ENCODE peak calls at places on chromosomes 5 and 9, in nine cellular contexts. W, G, H, F, N, S, O, V and U are unnamed samples.

GRCh38 chr5:74631088-74631960 is 9.2 kb downstream of the ENC1 start:
- DNase-seq in H (peak), N (no peak), V (no peak), F (no peak), S (peak), W (no peak), O (no peak), G (no peak), U (no peak)

GRCh38 chr9:1083325-1083913 is 33.3 kb downstream of the DMRT2 start:
- DNase-seq in N (no peak), G (peak), H (no peak), F (peak), S (peak), W (peak), O (no peak), V (peak), U (no peak)

GRCh38 chr5:71740015-71740753 is 21.1 kb downstream of the CARTPT start:
- DNase-seq in W (no peak), F (no peak), N (no peak), G (no peak), H (no peak), O (no peak), S (no peak), V (no peak), U (no peak)

GRCh38 chr9:115939065-115939765 is 214.4 kb upstream of the PAPPA start:
- DNase-seq in G (peak), F (no peak), O (no peak), N (no peak), W (no peak), V (no peak), S (no peak), H (peak), U (no peak)

GRCh38 chr9:135248721-135249120 is 161.3 kb downstream of the OLFM1 start:
- DNase-seq in F (no peak), H (no peak), O (no peak), G (no peak), V (no peak), S (no peak), N (no peak), W (no peak), U (no peak)

GRCh38 chr5:57816108-57816507 is 333.5 kb upstream of the ACTBL2 start:
- DNase-seq in W (no peak), F (no peak), S (no peak), G (peak), H (peak), V (no peak), N (peak), O (no peak), U (no peak)

GRCh38 chr5:57366744-57367143 is 115.9 kb downstream of the ACTBL2 start:
- DNase-seq in N (no peak), F (no peak), S (no peak), O (no peak), V (no peak), H (peak), G (peak), W (no peak), U (no peak)

GRCh38 chr5:83396662-83397061 is 74.9 kb upstream of the VCAN start:
- DNase-seq in S (no peak), N (no peak), H (no peak), F (no peak), W (no peak), G (no peak), V (no peak), O (no peak), U (no peak)

GRCh38 chr5:173781432-173781825 is 106.7 kb upstream of the CPEB4 start:
- DNase-seq in V (no peak), F (no peak), N (no peak), W (no peak), G (peak), H (no peak), O (no peak), S (no peak), U (no peak)

GRCh38 chr5:172778223-172778814 is 7.3 kb upstream of the DUSP1 start:
- DNase-seq in O (no peak), F (no peak), N (no peak), H (peak), W (no peak), S (no peak), G (peak), V (no peak), U (no peak)

GRCh38 chr5:172775326-172776234 is 4.6 kb upstream of the DUSP1 start:
- DNase-seq in O (peak), V (no peak), N (peak), W (no peak), S (no peak), F (no peak), H (peak), G (peak), U (no peak)

GRCh38 chr5:172779968-172780350 is 9.0 kb upstream of the DUSP1 start:
- DNase-seq in W (no peak), O (no peak), H (no peak), S (no peak), F (no peak), V (no peak), G (no peak), N (no peak), U (no peak)

GRCh38 chr5:172776235-172776594 is 5.2 kb upstream of the DUSP1 start:
- DNase-seq in N (no peak), H (no peak), O (peak), G (no peak), S (no peak), W (no peak), F (no peak), V (no peak), U (no peak)

GRCh38 chr5:172777381-172778222 is 6.6 kb upstream of the DUSP1 start:
- DNase-seq in O (peak), H (peak), N (peak), F (no peak), V (no peak), W (no peak), G (peak), S (no peak), U (peak)
- TF ChIP-seq CTCF in O (no peak), H (no peak), N (no peak), F (no peak), V (no peak), W (no peak), G (peak), S (no peak), U (no peak)

DNA sequence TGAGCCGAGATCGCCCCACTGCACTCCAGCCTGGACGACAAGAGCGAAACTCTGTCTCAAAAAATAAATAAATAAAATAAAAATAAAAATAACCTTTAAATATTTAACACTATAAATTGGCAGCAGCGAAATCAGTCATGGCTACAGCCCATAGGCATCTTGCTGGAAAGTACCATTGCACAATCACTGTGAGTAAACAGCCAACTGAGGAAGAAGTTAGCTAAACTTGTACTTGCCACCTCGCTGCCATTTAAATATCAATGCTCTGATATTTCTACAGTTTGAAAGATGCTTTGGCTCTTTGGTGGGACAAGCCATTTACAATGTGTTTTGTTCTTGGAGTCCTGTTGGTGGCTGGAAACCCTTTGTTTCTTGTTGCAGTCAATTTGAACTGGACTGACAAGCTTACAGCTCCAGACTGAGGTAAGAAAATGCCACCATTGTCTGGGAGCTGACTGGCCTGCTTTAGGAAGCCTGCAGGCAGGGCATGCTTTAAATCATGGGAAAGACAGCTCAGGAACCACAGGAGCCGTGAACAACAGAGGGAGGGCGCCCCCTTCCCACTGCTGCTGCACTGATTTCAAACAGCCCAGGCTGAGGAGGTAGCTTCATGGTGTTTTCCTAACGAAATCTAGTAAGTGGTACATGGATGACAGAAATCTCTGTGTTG is 322.8 kb upstream of the RFX3 start:
- DNase-seq in N (peak), V (peak), F (no peak), G (no peak), O (no peak), W (peak), S (peak), H (no peak), U (no peak)
- TF ChIP-seq CTCF in N (no peak), V (peak), F (no peak), G (no peak), O (no peak), W (no peak), S (peak), H (no peak), U (no peak)

DNA sequence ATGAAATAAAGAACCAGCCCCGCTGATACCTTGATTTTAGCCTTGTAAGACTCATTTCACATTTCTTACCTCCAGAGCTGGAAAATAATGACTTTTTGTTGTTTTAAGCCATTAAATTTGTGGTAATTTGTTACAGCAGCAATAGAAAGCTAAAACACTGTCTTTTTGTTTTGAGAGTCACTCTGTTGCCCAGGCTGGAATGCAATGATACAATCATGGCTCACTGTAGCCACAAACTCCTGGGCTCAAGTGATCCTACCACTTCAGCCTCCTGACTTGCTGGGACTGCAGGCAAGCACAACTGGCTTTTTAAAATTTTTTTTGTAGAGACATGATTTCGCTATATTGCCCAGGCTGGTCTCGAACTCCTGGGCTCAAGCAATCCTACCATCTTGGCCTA is 34.7 kb upstream of the MYO10 start:
- DNase-seq in O (no peak), H (peak), F (no peak), W (no peak), G (peak), S (no peak), N (no peak), V (no peak), U (no peak)
- TF ChIP-seq CTCF in O (no peak), H (no peak), F (no peak), W (no peak), G (no peak), S (no peak), N (no peak), V (no peak), U (no peak)

DNA sequence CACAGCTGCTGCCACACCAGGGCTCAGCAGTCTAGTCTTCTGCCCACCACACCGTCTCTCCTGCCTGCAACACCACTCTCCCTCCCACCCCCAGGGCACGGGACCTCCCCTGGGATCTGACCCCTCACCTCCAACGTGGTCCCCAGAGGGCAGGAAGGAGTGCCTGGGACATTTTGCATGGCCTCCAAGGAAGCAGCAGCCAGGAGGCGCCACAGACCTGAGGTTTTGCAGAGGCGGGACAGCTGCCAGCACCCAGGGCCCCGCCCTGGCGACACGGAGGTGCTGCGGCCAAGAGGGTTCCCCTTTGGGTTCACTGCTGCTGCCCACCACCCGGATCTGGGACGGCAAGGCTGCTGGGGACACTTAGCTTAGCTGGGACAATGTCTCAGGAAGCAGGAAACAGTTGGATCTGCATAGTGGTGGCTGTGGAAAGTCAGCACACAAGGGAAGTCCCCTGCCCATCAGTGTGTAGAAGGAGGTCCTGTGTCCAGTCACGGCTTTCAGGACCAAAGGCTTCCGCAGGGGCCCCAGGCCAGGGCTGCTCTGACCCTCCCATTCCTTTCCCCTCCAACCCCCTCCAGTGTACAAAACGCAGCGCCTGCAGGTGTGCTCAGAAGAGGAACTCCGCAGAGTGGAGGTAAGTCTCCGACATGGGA is 13.8 kb downstream of the PROP1 start:
- DNase-seq in V (peak), N (no peak), F (no peak), W (no peak), H (no peak), S (peak), O (no peak), G (no peak), U (no peak)
- TF ChIP-seq CTCF in V (no peak), N (no peak), F (no peak), W (no peak), H (no peak), S (no peak), O (no peak), G (no peak), U (no peak)

DNA sequence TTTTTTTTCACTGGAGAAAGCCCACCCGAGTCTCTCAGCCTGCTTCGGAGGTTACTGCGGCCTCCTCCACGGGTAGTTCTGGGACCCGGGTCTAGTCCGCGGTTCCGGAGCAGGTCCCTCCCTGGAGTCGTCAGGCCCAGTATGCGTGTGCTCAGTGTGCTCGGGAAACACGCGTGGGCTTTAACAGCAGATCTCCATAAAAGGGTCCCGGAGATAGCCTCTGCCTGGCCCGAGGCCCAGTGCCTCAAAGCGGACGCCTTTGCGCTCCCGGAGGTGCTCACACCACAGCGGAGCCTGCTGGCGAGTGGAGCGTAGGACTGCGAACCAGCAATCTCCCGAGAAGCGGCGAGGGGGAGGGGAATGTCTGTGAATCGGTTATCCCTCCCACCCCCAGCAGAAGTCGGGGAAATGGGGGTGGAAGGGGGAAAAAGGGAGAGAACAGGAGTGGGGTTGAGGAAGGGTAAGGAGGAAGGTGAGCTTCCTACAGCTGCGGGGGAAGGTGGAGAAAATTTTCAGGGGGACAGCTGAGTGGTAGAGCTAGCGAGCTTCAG is 28.7 kb downstream of the CDKN2A start:
- DNase-seq in N (no peak), O (no peak), H (peak), S (peak), F (peak), W (peak), V (peak), G (peak), U (peak)
- TF ChIP-seq CTCF in N (no peak), O (no peak), H (peak), S (peak), F (no peak), W (no peak), V (peak), G (peak), U (no peak)

GRCh38 chr5:172660974-172661373 is 19.9 kb downstream of the NEURL1B start:
- DNase-seq in W (no peak), H (no peak), N (no peak), F (no peak), O (no peak), S (no peak), V (no peak), G (no peak), U (no peak)

GRCh38 chr5:172659570-172659908 is 18.5 kb downstream of the NEURL1B start:
- DNase-seq in V (no peak), G (no peak), S (no peak), F (no peak), W (no peak), N (no peak), O (no peak), H (no peak), U (no peak)

GRCh38 chr5:172658869-172659513 is 17.9 kb downstream of the NEURL1B start:
- DNase-seq in W (no peak), F (no peak), O (peak), G (no peak), H (peak), S (no peak), V (no peak), N (no peak), U (no peak)

GRCh38 chr5:172661536-172661935 is 20.5 kb downstream of the NEURL1B start:
- DNase-seq in V (no peak), N (no peak), F (no peak), G (no peak), H (no peak), O (no peak), S (no peak), W (peak), U (no peak)

GRCh38 chr5:172659909-172660628 is 19.0 kb downstream of the NEURL1B start:
- DNase-seq in W (no peak), F (peak), H (peak), N (peak), O (peak), G (peak), V (peak), S (peak), U (no peak)
- TF ChIP-seq CTCF in W (no peak), F (no peak), H (no peak), N (no peak), O (no peak), G (peak), V (no peak), S (no peak), U (no peak)

DNA sequence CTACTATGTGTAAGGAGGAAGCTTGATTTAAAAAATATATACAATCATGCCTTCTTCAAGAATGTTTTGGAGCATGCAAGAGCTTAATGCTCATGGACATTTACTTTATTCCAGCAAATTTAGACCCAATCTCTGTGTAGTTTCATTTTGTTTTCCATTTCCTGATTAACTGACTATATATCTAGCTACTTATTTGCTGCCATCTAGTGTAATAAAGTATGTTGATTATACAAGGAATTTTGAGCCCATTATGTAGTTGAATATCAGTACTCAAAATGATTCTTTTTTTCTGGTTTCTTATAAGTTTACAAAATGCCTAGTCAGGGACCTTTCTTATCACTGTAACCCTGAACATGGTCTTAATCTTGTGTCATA is 100.0 kb upstream of the CCDC152 start:
- DNase-seq in W (no peak), V (no peak), N (no peak), G (no peak), F (no peak), S (no peak), H (no peak), O (no peak), U (no peak)
- TF ChIP-seq CTCF in W (no peak), V (no peak), N (no peak), G (peak), F (no peak), S (peak), H (no peak), O (no peak), U (no peak)

GRCh38 chr9:72751541-72751940 is 201.3 kb downstream of the ALDH1A1 start:
- DNase-seq in G (no peak), W (no peak), F (no peak), H (no peak), S (no peak), O (no peak), V (no peak), N (no peak), U (no peak)

GRCh38 chr9:72749276-72749675 is 203.6 kb downstream of the ALDH1A1 start:
- DNase-seq in W (no peak), O (no peak), N (no peak), V (no peak), F (no peak), G (no peak), H (no peak), S (no peak), U (no peak)

GRCh38 chr9:72755836-72756235 is 197.0 kb downstream of the ALDH1A1 start:
- DNase-seq in W (no peak), H (no peak), F (no peak), V (no peak), O (no peak), G (no peak), S (no peak), N (no peak), U (no peak)

GRCh38 chr9:72758944-72759343 is 193.9 kb downstream of the ALDH1A1 start:
- DNase-seq in S (no peak), F (no peak), N (no peak), W (no peak), V (no peak), H (no peak), O (no peak), G (no peak), U (no peak)

GRCh38 chr9:72753261-72753893 is 199.5 kb downstream of the ALDH1A1 start:
- DNase-seq in F (no peak), O (no peak), H (peak), S (no peak), N (no peak), G (peak), V (no peak), W (no peak), U (no peak)
- TF ChIP-seq CTCF in F (no peak), O (no peak), H (peak), S (peak), N (no peak), G (peak), V (no peak), W (no peak), U (no peak)